ENCODE peak calls at places on chromosome 7, in seven cellular contexts. Q is AG09309, B is lower lobe of right lung, O is kidney, Y is mesothelial cell of epicardium, K is ovary, U is fibroblast of mammary gland. L is an unnamed sample.

GRCh38 chr7:106032295-106032694 is 69.2 kb downstream of the CDHR3 start:
- DNase-seq in K (no peak), Q (no peak), B (no peak), Y (no peak), O (no peak), U (no peak), L (no peak)

GRCh38 chr7:87566311-87566710 is 34.4 kb downstream of the ABCB1 start:
- DNase-seq in O (no peak), U (no peak), B (no peak), Q (no peak), Y (no peak), K (no peak), L (no peak)

GRCh38 chr7:99109108-99110051 is 34.5 kb downstream of the SMURF1 start:
- DNase-seq in B (no peak), Q (no peak), Y (no peak), U (no peak), O (no peak), K (no peak), L (no peak)

GRCh38 chr7:142960955-142961512 is 1.1 kb downstream of the KEL start:
- DNase-seq in Y (no peak), U (no peak), K (no peak), O (no peak), B (no peak), Q (no peak), L (no peak)

GRCh38 chr7:139730746-139731612 is 46.8 kb downstream of the HIPK2 start:
- DNase-seq in U (peak), Y (no peak), O (no peak), K (no peak), B (peak), Q (no peak), L (peak)

GRCh38 chr7:11261470-11261869 is 287.8 kb downstream of the PHF14 start:
- DNase-seq in U (no peak), Y (no peak), K (no peak), O (no peak), Q (no peak), B (no peak), L (peak)

GRCh38 chr7:15558747-15559146 is 3.1 kb downstream of the AGMO start:
- DNase-seq in B (no peak), Y (no peak), U (peak), Q (peak), K (no peak), O (no peak), L (no peak)

GRCh38 chr7:98105942-98106544 is 619 bp upstream of the LMTK2 start:
- DNase-seq in Y (no peak), O (no peak), K (no peak), U (no peak), Q (no peak), B (no peak), L (no peak)

GRCh38 chr7:26583094-26583493 is 281.3 kb downstream of the SKAP2 start:
- DNase-seq in O (no peak), U (no peak), Y (no peak), B (no peak), Q (no peak), K (no peak), L (no peak)

GRCh38 chr7:73572767-73573186 is 5.6 kb downstream of the TBL2 start:
- DNase-seq in B (peak), K (no peak), O (no peak), Y (no peak), Q (no peak), U (no peak), L (no peak)

GRCh38 chr7:107661081-107661864 is 645 bp downstream of the SLC26A4 start:
- DNase-seq in Y (peak), B (peak), U (peak), O (peak), Q (no peak), K (peak), L (peak)

GRCh38 chr7:98165827-98166667 is 45.2 kb upstream of the BHLHA15 start:
- DNase-seq in B (peak), K (peak), U (peak), Q (no peak), Y (no peak), O (no peak), L (peak)

GRCh38 chr7:74009719-74010118 is 18.3 kb upstream of the ELN start:
- DNase-seq in Q (no peak), Y (no peak), U (no peak), K (no peak), O (no peak), B (no peak), L (no peak)

GRCh38 chr7:26166681-26167266 is 14.8 kb downstream of the NFE2L3 start:
- DNase-seq in O (no peak), K (no peak), B (no peak), U (no peak), Q (no peak), Y (no peak), L (no peak)

GRCh38 chr7:86904949-86905834 is 154.3 kb downstream of the ELAPOR2 start:
- DNase-seq in O (no peak), Q (no peak), Y (no peak), K (no peak), B (no peak), U (peak), L (no peak)

GRCh38 chr7:73994761-73995160 is 33.2 kb upstream of the ELN start:
- DNase-seq in K (no peak), O (no peak), Q (no peak), U (no peak), Y (no peak), B (no peak), L (no peak)

GRCh38 chr7:34759477-34760125 is 101.6 kb downstream of the NPSR1 start:
- DNase-seq in U (peak), K (no peak), O (no peak), B (no peak), Y (no peak), Q (peak), L (no peak)

GRCh38 chr7:79284226-79284625 is 169.2 kb downstream of the MAGI2 start:
- DNase-seq in B (no peak), U (peak), Q (peak), K (no peak), O (no peak), Y (no peak), L (no peak)

GRCh38 chr7:3092468-3092867 is 48.8 kb upstream of the CARD11 start:
- DNase-seq in U (no peak), B (peak), Y (no peak), K (no peak), O (no peak), Q (no peak), L (peak)

GRCh38 chr7:91239171-91239604 is 25.0 kb upstream of the FZD1 start:
- DNase-seq in O (no peak), K (no peak), Y (no peak), Q (no peak), U (peak), B (no peak), L (no peak)

GRCh38 chr7:111108526-111108925 is 17.6 kb downstream of the LRRN3 start:
- DNase-seq in K (no peak), U (peak), Q (no peak), B (no peak), Y (no peak), O (no peak), L (no peak)

GRCh38 chr7:12770227-12770975 is 83.0 kb downstream of the ARL4A start:
- DNase-seq in Q (no peak), B (no peak), U (no peak), O (no peak), Y (no peak), K (no peak), L (peak)

GRCh38 chr7:148501707-148502139 is 88.8 kb upstream of the C7orf33 start:
- DNase-seq in Y (no peak), Q (no peak), B (no peak), U (no peak), K (no peak), O (no peak), L (no peak)

GRCh38 chr7:41694490-41694889 is 8.4 kb downstream of the INHBA start:
- DNase-seq in U (no peak), Q (no peak), Y (no peak), O (no peak), B (no peak), K (no peak), L (no peak)

GRCh38 chr7:41691286-41691966 is 11.5 kb downstream of the INHBA start:
- DNase-seq in Q (no peak), Y (no peak), U (no peak), K (no peak), B (no peak), O (no peak), L (peak)

GRCh38 chr7:41696323-41696916 is 6.5 kb downstream of the INHBA start:
- DNase-seq in Q (no peak), Y (peak), K (peak), B (peak), O (peak), U (peak), L (peak)

GRCh38 chr7:41695661-41696322 is 7.1 kb downstream of the INHBA start:
- DNase-seq in K (peak), U (peak), Q (no peak), O (no peak), Y (no peak), B (no peak), L (no peak)

DNA sequence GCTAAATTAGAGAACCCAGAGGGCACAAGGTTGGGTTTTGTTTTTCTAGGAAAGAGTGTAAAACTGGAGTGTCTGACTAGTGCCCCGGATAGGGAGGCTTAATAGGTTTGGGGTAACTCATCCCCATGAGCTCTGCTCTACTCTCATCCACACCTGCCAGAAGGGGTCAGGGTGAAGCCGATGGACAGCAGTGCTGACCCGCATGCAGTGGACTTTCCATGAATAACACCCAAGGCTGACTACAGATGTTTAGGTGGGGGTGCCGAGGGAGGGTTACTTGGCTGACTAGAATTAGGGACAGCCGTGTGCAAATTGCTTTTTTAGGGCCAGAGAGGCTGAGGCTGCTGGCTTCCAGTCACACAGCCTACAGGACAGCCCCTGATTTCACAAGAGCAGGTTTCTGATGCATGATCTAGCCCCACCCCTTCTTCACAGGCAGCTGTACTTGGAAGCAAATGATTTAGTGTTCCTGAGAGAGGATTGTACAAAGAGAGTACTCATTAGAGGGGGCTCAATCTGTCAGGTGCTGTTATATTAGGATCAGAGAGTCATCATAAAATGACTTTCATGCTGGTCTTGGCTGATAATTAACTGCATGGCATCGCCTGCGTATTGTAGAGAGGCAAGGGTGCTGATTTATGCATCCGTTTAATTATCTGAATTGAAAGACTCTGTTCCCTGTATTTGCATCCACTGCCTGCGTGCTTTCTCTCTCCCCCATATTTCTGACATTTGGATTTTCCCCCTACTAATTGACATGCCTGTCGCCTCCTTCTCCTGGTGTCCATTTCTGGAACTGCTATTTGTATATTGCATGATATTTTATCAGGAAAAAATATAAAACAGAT is 9.5 kb downstream of the INHBA start:
- DNase-seq in Q (no peak), O (no peak), B (no peak), Y (no peak), U (peak), K (no peak), L (peak)
- TF ChIP-seq CTCF in Q (peak), O (no peak), B (peak), Y (peak), U (peak), K (no peak), L (peak)

GRCh38 chr7:55432506-55432905 is 67.4 kb downstream of the LANCL2 start:
- DNase-seq in Y (no peak), U (no peak), O (no peak), B (no peak), Q (no peak), K (no peak), L (no peak)

GRCh38 chr7:55429835-55430499 is 64.8 kb downstream of the LANCL2 start:
- DNase-seq in Q (no peak), Y (no peak), K (no peak), U (no peak), O (no peak), B (no peak), L (no peak)

GRCh38 chr7:55435466-55435865 is 70.3 kb downstream of the LANCL2 start:
- DNase-seq in Y (no peak), O (no peak), K (no peak), U (no peak), B (no peak), Q (no peak), L (no peak)

GRCh38 chr7:55431898-55432297 is 66.8 kb downstream of the LANCL2 start:
- DNase-seq in B (no peak), K (no peak), Q (no peak), Y (no peak), O (no peak), U (no peak), L (no peak)

DNA sequence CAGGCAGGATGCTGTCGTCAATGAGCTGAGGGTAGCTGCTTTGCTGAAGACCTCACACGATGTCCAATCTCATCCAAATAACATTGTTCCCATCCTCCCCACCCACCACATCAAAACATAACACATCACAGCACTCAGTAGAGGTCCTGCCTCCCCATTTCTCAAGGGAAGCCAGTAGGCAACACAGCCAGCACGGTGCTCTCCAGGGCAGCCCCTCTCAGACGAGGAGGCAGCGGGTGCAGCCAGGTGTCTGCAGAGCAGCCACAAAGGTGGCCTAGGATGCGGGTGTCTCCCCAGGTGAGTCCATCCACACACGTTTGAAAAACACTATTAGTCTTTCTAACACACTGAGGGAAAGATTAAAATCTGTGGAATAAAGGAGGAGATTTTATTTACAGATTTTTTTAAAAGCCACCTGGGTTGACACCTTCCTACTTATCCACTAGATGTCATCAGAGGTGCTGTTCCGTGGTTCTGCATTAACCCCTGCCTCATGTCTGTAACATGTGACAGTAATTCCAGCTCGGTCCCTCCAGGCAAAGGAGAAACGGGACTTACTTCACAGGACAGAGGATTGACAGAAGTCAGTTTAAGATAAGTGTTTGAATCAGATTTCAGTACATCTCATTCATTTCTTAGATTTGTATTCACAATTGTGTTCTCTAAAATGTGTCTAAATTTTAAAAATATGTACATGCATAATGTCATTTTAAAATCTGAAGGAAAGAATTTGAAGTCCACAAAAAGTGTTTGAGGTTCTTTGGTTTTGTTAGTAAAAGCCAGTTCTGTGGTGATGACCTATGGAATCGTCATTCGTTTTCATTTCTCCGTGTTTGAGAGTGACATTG is 68.0 kb downstream of the LANCL2 start:
- DNase-seq in O (no peak), U (peak), B (no peak), K (no peak), Q (no peak), Y (no peak), L (no peak)
- TF ChIP-seq CTCF in O (peak), U (peak), B (peak), K (no peak), Q (peak), Y (no peak), L (peak)

GRCh38 chr7:49099587-49100326 is 175.4 kb downstream of the CDC14C start:
- DNase-seq in K (no peak), U (no peak), Q (no peak), Y (no peak), B (no peak), O (no peak), L (no peak)
- TF ChIP-seq CTCF in K (no peak), U (no peak), Q (no peak), Y (no peak), B (no peak), O (no peak), L (no peak)

GRCh38 chr7:158829021-158829341 is 328 bp downstream of the ESYT2 start:
- DNase-seq in U (peak), B (peak), O (no peak), Q (no peak), K (no peak), Y (peak), L (no peak)
- TF ChIP-seq CTCF in U (no peak), B (no peak), O (peak), Q (no peak), K (no peak), Y (no peak), L (no peak)

GRCh38 chr7:512541-513311 is 6.9 kb downstream of the PDGFA start:
- DNase-seq in Y (no peak), O (peak), Q (no peak), U (no peak), B (peak), K (no peak), L (no peak)
- TF ChIP-seq CTCF in Y (no peak), O (no peak), Q (no peak), U (no peak), B (no peak), K (no peak), L (no peak)

GRCh38 chr7:70506463-70506862 is 625.5 kb upstream of the GALNT17 start:
- DNase-seq in U (peak), O (no peak), K (no peak), Y (no peak), B (no peak), Q (no peak), L (peak)
- TF ChIP-seq CTCF in U (peak), O (peak), K (no peak), Y (no peak), B (no peak), Q (no peak), L (peak)

DNA sequence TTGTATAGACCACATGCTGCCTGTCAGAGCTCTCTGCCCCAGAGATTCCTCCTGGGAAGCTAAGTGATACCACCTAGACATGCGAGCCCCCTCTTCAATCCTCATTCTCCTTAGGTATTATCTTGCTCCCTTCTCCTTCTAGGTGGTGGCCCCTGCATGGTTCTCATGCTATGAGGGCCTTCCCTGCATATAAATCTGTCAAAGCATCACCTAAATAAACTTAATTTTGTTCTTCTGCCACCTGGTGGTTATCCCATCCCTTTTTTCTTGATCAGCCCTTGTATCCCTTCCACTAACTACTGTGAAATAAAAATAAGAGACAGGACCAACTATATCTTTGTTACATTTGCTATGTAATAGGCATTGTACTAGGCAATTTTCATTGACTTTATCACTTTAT is 242.1 kb downstream of the CDC14C start:
- DNase-seq in K (no peak), Q (no peak), O (no peak), U (no peak), Y (no peak), B (no peak), L (no peak)
- TF ChIP-seq CTCF in K (no peak), Q (no peak), O (no peak), U (no peak), Y (no peak), B (no peak), L (no peak)

GRCh38 chr7:20330176-20330796 is 414 bp upstream of the ITGB8 start:
- DNase-seq in K (peak), Y (peak), Q (peak), U (peak), B (peak), O (peak), L (peak)

GRCh38 chr7:20328027-20328426 is 2.7 kb upstream of the ITGB8 start:
- DNase-seq in O (no peak), U (no peak), B (no peak), K (no peak), Y (no peak), Q (no peak), L (no peak)

GRCh38 chr7:20328692-20329091 is 2.0 kb upstream of the ITGB8 start:
- DNase-seq in B (no peak), U (no peak), Q (no peak), K (no peak), Y (no peak), O (no peak), L (no peak)

GRCh38 chr7:20330797-20331230 is at the start of gene ITGB8:
- DNase-seq in K (no peak), Y (peak), B (peak), Q (no peak), U (no peak), O (no peak), L (no peak)

GRCh38 chr7:20329389-20330175 is 1.1 kb upstream of the ITGB8 start:
- DNase-seq in Q (no peak), K (peak), B (peak), Y (peak), U (peak), O (peak), L (no peak)
- TF ChIP-seq CTCF in Q (peak), K (peak), B (peak), Y (peak), U (peak), O (no peak), L (peak)

GRCh38 chr7:134553976-134554375 is 5.1 kb downstream of the AKR1B15 start:
- DNase-seq in U (peak), K (no peak), B (no peak), O (no peak), Q (no peak), Y (no peak), L (no peak)

GRCh38 chr7:134549366-134549765 is 456 bp downstream of the AKR1B15 start:
- DNase-seq in Y (no peak), B (no peak), Q (no peak), U (no peak), K (no peak), O (no peak), L (no peak)

GRCh38 chr7:134548877-134549276 is at the start of gene AKR1B15:
- DNase-seq in Y (no peak), K (no peak), Q (peak), U (peak), B (no peak), O (no peak), L (no peak)

GRCh38 chr7:134554417-134554966 is 5.6 kb downstream of the AKR1B15 start:
- DNase-seq in U (no peak), B (no peak), Y (no peak), K (no peak), O (no peak), Q (no peak), L (no peak)

GRCh38 chr7:134552105-134552504 is 3.2 kb downstream of the AKR1B15 start:
- DNase-seq in Y (no peak), Q (no peak), O (no peak), B (no peak), K (no peak), U (peak), L (no peak)
- TF ChIP-seq CTCF in Y (no peak), Q (peak), O (no peak), B (no peak), K (no peak), U (peak), L (no peak)

L was measured in right lobe of liver.